ENCODE peak calls at places on chromosomes 12 and 14, in five cellular contexts. G is A549, Y is endothelial cell of umbilical vein, E is HepG2, Q is HCT116. F is an unnamed sample.
A peak's percentile ranks its signal among the peaks of the same experiment; 100 is the strongest.

GRCh38 chr14:65600742-65601141 is 188.2 kb downstream of the FUT8 start:
- DNase-seq in G (no peak), Y (no peak), E (no peak), Q (no peak), F (no peak)

GRCh38 chr12:53950789-53951576 is 3.7 kb upstream of the HOXC12 start:
- DNase-seq in G (no peak), Y (no peak), E (peak; percentile 23), Q (no peak), F (no peak)

GRCh38 chr12:64608901-64609542 is 1.3 kb upstream of the RASSF3 start:
- DNase-seq in G (peak; percentile 87), Y (peak; percentile 80), E (peak; percentile 58), Q (peak; percentile 81), F (peak; percentile 76)

GRCh38 chr12:131008461-131009270 is 55.0 kb downstream of the ADGRD1 start:
- DNase-seq in G (no peak), Y (no peak), E (no peak), Q (no peak), F (no peak)

GRCh38 chr12:106248177-106248848 is 493 bp upstream of the CKAP4 start:
- DNase-seq in G (peak; percentile 67), Y (peak; percentile 69), E (peak; percentile 19), Q (no peak), F (peak; percentile 30)

GRCh38 chr12:110379642-110380041 is 23.9 kb downstream of the ANAPC7 start:
- DNase-seq in G (no peak), Y (no peak), E (no peak), Q (no peak), F (no peak)

GRCh38 chr12:21773263-21773741 is 1.2 kb downstream of the KCNJ8 start:
- DNase-seq in G (no peak), Y (no peak), E (no peak), Q (peak; percentile 3), F (peak; percentile 44)

GRCh38 chr12:1811281-1811947 is 9.0 kb upstream of the LRTM2 start:
- DNase-seq in G (no peak), Y (peak; percentile 57), E (peak; percentile 75), Q (no peak), F (peak; percentile 96)

GRCh38 chr14:43540948-43541347 is 966.1 kb downstream of the FSCB start:
- DNase-seq in G (peak; percentile 2), Y (no peak), E (peak; percentile 40), Q (no peak), F (peak; percentile 19)

GRCh38 chr12:106757623-106758348 is 16.7 kb upstream of the RIC8B start:
- DNase-seq in G (no peak), Y (no peak), E (peak; percentile 32), Q (no peak), F (no peak)

GRCh38 chr12:12172106-12172511 is 94.7 kb downstream of the LRP6 start:
- DNase-seq in G (no peak), Y (peak; percentile 9), E (no peak), Q (no peak), F (peak; percentile 61)

GRCh38 chr12:88267630-88268029 is 125.5 kb downstream of the TMTC3 start:
- DNase-seq in G (no peak), Y (no peak), E (no peak), Q (no peak), F (no peak)

GRCh38 chr12:55659486-55660385 is 23.0 kb downstream of the OR10P1 start:
- DNase-seq in G (no peak), Y (peak; percentile 12), E (peak; percentile 27), Q (no peak), F (peak; percentile 65)

GRCh38 chr12:87960557-87960956 is 68.6 kb downstream of the C12orf50 start:
- DNase-seq in G (no peak), Y (no peak), E (no peak), Q (no peak), F (no peak)

GRCh38 chr12:92778525-92778924 is 75.7 kb downstream of the PLEKHG7 start:
- DNase-seq in G (no peak), Y (peak; percentile 95), E (no peak), Q (no peak), F (no peak)

GRCh38 chr12:93825501-93825888 is 148.3 kb downstream of the CRADD start:
- DNase-seq in G (no peak), Y (no peak), E (no peak), Q (no peak), F (no peak)

GRCh38 chr12:107115119-107115518 is 21.8 kb upstream of the CRY1 start:
- DNase-seq in G (no peak), Y (no peak), E (no peak), Q (no peak), F (peak; percentile 70)

GRCh38 chr12:10669533-10669932 is 4.3 kb downstream of the STYK1 start:
- DNase-seq in G (no peak), Y (peak; percentile 61), E (no peak), Q (no peak), F (no peak)

GRCh38 chr12:21169878-21170472 is 39.0 kb downstream of the SLCO1B1 start:
- DNase-seq in G (peak; percentile 5), Y (peak; percentile 64), E (peak; percentile 37), Q (peak; percentile 37), F (peak; percentile 85)

GRCh38 chr12:43154498-43155045 is 397.4 kb downstream of the ADAMTS20 start:
- DNase-seq in G (no peak), Y (no peak), E (no peak), Q (no peak), F (no peak)

GRCh38 chr14:37602605-37603453 is 7.4 kb downstream of the TTC6 start:
- DNase-seq in G (no peak), Y (no peak), E (peak; percentile 98), Q (no peak), F (no peak)

GRCh38 chr12:82832981-82833380 is 146.3 kb downstream of the TMTC2 start:
- DNase-seq in G (no peak), Y (no peak), E (no peak), Q (no peak), F (no peak)

GRCh38 chr14:47207636-47208035 is 467.8 kb downstream of the MDGA2 start:
- DNase-seq in G (no peak), Y (peak; percentile 59), E (no peak), Q (no peak), F (no peak)

DNA sequence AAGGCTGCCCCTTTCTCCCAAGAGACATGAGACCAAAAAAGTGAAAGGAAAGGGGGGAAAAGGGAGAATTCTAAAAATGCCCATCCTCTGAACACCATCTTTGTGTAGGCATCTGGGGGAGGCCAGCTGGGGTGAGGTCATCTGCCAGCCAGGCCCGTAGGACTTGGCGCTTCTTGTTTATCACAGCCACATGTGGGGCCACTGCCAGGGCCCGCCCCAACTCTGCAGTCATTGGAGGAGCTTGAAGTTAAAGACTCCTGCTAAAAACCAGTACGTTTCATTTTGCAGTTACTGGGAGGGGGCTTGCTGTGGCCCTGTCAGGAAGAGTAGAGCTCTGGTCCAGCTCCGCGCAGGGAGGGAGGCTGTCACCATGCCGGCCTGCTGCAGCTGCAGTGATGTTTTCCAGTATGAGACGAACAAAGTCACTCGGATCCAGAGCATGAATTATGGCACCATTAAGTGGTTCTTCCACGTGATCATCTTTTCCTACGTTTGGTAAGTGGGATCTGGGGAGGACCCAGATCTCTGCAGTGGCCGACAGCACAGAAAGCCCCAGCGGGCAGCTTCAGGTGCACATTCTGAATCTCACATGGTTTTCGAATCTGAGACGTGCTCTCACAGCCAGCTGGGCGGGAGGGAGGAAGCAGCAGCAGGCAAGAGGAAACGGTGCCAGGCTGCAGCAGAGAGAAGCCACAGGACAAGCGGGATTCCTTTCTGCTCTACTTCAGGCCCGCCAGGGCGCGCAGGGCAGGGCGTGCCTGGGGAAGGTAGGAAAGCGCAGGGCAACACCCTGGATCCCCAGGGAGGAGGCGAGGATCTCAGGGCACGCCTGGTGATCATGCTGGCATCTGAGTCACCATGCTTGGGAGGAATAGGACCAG is at the start of gene P2RX7:
- DNase-seq in G (peak; percentile 59), Y (peak; percentile 77), E (no peak), Q (peak; percentile 56), F (peak; percentile 76)
- TF ChIP-seq POLR2A in G (no peak), Y (no peak), E (no peak), Q (no peak), F (no peak)

GRCh38 chr12:6226002-6226700 is 26.0 kb downstream of the CD9 start:
- DNase-seq in G (no peak), Y (peak; percentile 68), E (peak; percentile 77), Q (no peak), F (peak; percentile 83)
- TF ChIP-seq MAX in G (no peak), Y (no peak), E (peak; percentile 5), Q (no peak), F (no peak)

GRCh38 chr14:22610931-22611330 is 12.8 kb downstream of the ABHD4 start:
- DNase-seq in G (no peak), Y (no peak), E (no peak), Q (no peak), F (peak; percentile 17)

GRCh38 chr14:22613736-22614239 is 15.7 kb downstream of the ABHD4 start:
- DNase-seq in G (no peak), Y (no peak), E (no peak), Q (no peak), F (no peak)

GRCh38 chr14:22614240-22614799 is 16.2 kb downstream of the ABHD4 start:
- DNase-seq in G (peak; percentile 81), Y (peak; percentile 99), E (peak; percentile 83), Q (peak; percentile 76), F (peak; percentile 35)

GRCh38 chr14:22607291-22607690 is 9.2 kb downstream of the ABHD4 start:
- DNase-seq in G (no peak), Y (no peak), E (no peak), Q (no peak), F (no peak)

GRCh38 chr14:22613091-22613695 is 15.1 kb downstream of the ABHD4 start:
- DNase-seq in G (no peak), Y (peak; percentile 34), E (no peak), Q (no peak), F (no peak)
- TF ChIP-seq CTCF in G (no peak), Y (peak; percentile 16), E (no peak), Q (no peak), F (no peak)

GRCh38 chr14:101708853-101709532 is 52.5 kb upstream of the PPP2R5C start:
- DNase-seq in G (no peak), Y (no peak), E (no peak), Q (no peak), F (no peak)

GRCh38 chr14:101709533-101709881 is 52.0 kb upstream of the PPP2R5C start:
- DNase-seq in G (no peak), Y (no peak), E (no peak), Q (no peak), F (no peak)

GRCh38 chr14:101707863-101708620 is 53.5 kb upstream of the PPP2R5C start:
- DNase-seq in G (no peak), Y (no peak), E (no peak), Q (no peak), F (no peak)

GRCh38 chr14:101711041-101711861 is 50.3 kb upstream of the PPP2R5C start:
- DNase-seq in G (no peak), Y (no peak), E (no peak), Q (no peak), F (no peak)

DNA sequence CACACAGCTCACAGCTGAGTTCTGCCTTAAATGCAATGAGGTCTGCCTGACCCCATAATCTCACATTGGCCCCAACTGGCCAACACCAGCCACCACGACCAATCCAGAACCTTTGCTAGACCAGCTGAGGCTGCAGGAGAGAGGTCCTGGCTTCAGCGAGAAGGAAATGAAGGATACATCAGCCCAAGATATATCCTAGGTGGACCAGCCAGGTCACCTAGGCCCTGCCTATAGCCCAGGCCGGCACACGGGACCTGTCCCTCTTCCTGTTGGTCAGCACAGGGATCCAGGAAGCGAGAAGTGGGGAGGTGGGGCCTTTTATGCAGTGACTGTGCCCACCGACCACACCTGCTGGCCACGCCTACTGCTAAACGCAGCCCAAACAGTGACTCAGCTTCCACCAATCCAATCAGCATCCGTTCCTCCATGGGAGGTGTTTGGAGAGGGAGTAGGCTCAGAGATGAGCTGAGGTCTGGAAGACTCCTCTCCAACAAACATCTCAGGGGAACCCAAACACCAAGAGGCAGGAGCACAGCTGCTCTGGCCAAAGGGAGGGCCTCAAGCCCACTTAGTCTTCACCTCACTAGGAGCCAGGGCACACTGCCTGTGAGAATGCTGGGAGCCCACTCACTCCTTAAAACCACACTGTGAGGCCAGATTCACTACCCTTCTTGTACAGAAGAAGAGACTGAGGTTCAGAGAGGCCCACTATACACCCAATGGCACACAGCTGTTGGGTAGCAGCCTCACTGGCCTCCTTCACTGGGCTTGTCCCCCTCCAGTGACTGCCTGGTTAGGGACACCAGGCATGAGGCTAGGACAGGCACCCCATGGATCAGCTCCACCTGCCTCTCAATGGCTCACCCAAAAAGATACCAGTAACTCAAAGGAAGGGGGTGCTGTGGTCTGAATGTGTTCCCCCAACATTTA is 51.3 kb upstream of the PPP2R5C start:
- DNase-seq in G (no peak), Y (no peak), E (peak; percentile 39), Q (peak; percentile 24), F (no peak)
- TF ChIP-seq POLR2A in G (no peak), Y (no peak), E (no peak), Q (no peak), F (no peak)